ENCODE peak calls at places on chromosomes 3 and 15, in five cellular contexts. F is A549, X is K562, P is NB4, Q is HepG2. L is an unnamed sample.

GRCh38 chr3:13166243-13167063 is 93.2 kb upstream of the IQSEC1 start:
- DNase-seq in F (no peak), X (no peak), P (peak; percentile 18), Q (no peak), L (no peak)

GRCh38 chr3:129867506-129868124 is 25.9 kb downstream of the TMCC1 start:
- DNase-seq in F (no peak), X (no peak), P (peak; percentile 22), Q (no peak), L (no peak)

GRCh38 chr3:197444793-197445403 is 110.9 kb downstream of the BDH1 start:
- DNase-seq in F (no peak), X (no peak), P (no peak), Q (no peak), L (no peak)

GRCh38 chr3:42185044-42185443 is 80.9 kb downstream of the CCK start:
- DNase-seq in F (no peak), X (no peak), P (no peak), Q (no peak), L (peak; percentile 84)

GRCh38 chr3:140113983-140114923 is 179.3 kb downstream of the CLSTN2 start:
- DNase-seq in F (no peak), X (no peak), P (no peak), Q (no peak), L (no peak)

GRCh38 chr15:36831915-36832310 is 252.5 kb downstream of the CDIN1 start:
- DNase-seq in F (no peak), X (no peak), P (no peak), Q (no peak), L (no peak)

GRCh38 chr15:22839046-22839705 is 710 bp downstream of the NIPA2 start:
- DNase-seq in F (no peak), X (no peak), P (peak; percentile 13), Q (no peak), L (peak; percentile 36)

GRCh38 chr15:63370764-63371163 is 10.9 kb downstream of the CA12 start:
- DNase-seq in F (no peak), X (no peak), P (no peak), Q (no peak), L (no peak)

GRCh38 chr3:113312416-113312815 is 101.1 kb downstream of the BOC start:
- DNase-seq in F (no peak), X (no peak), P (no peak), Q (no peak), L (no peak)

GRCh38 chr3:110969229-110970211 is 102.1 kb upstream of the NECTIN3 start:
- DNase-seq in F (no peak), X (no peak), P (no peak), Q (no peak), L (no peak)

GRCh38 chr3:149584236-149584635 is 73.6 kb downstream of the WWTR1 start:
- DNase-seq in F (no peak), X (no peak), P (no peak), Q (no peak), L (no peak)

GRCh38 chr3:17039579-17039978 is 154.8 kb downstream of the PLCL2 start:
- DNase-seq in F (peak; percentile 93), X (no peak), P (peak; percentile 9), Q (no peak), L (peak; percentile 88)

GRCh38 chr3:27428446-27428845 is 55.7 kb downstream of the SLC4A7 start:
- DNase-seq in F (no peak), X (no peak), P (no peak), Q (no peak), L (no peak)

GRCh38 chr3:120404876-120405275 is 45.9 kb downstream of the FSTL1 start:
- DNase-seq in F (no peak), X (no peak), P (no peak), Q (no peak), L (no peak)

GRCh38 chr3:64575211-64575844 is 112.5 kb downstream of the ADAMTS9 start:
- DNase-seq in F (peak; percentile 25), X (peak; percentile 8), P (peak; percentile 3), Q (peak; percentile 7), L (peak; percentile 35)

GRCh38 chr15:70385711-70386110 is 288.0 kb upstream of the TLE3 start:
- DNase-seq in F (no peak), X (no peak), P (no peak), Q (no peak), L (no peak)

GRCh38 chr3:82130056-82130455 is 368.6 kb upstream of the GBE1 start:
- DNase-seq in F (no peak), X (no peak), P (peak; percentile 87), Q (no peak), L (no peak)

GRCh38 chr3:55690746-55691540 is 203.8 kb upstream of the WNT5A start:
- DNase-seq in F (no peak), X (no peak), P (no peak), Q (no peak), L (no peak)

GRCh38 chr3:66004244-66004643 is 34.5 kb downstream of the MAGI1 start:
- DNase-seq in F (no peak), X (no peak), P (no peak), Q (no peak), L (no peak)

GRCh38 chr3:141279074-141279945 is 47.7 kb downstream of the PXYLP1 start:
- DNase-seq in F (peak; percentile 41), X (peak; percentile 32), P (peak; percentile 44), Q (peak; percentile 23), L (no peak)
- TF ChIP-seq MYC in F (no peak), X (no peak), P (no peak), Q (no peak), L (no peak)

GRCh38 chr3:97713634-97714033 is 50.9 kb upstream of the ARL6 start:
- DNase-seq in F (no peak), X (no peak), P (no peak), Q (no peak), L (no peak)

GRCh38 chr3:97720417-97720816 is 44.1 kb upstream of the ARL6 start:
- DNase-seq in F (no peak), X (no peak), P (no peak), Q (no peak), L (no peak)

GRCh38 chr3:97721446-97721845 is 43.1 kb upstream of the ARL6 start:
- DNase-seq in F (no peak), X (no peak), P (no peak), Q (peak; percentile 3), L (no peak)

GRCh38 chr3:97719156-97719821 is 45.3 kb upstream of the ARL6 start:
- DNase-seq in F (peak; percentile 69), X (peak; percentile 32), P (peak; percentile 70), Q (peak; percentile 50), L (peak; percentile 77)
- TF ChIP-seq MYC in F (no peak), X (no peak), P (no peak), Q (no peak), L (no peak)

DNA sequence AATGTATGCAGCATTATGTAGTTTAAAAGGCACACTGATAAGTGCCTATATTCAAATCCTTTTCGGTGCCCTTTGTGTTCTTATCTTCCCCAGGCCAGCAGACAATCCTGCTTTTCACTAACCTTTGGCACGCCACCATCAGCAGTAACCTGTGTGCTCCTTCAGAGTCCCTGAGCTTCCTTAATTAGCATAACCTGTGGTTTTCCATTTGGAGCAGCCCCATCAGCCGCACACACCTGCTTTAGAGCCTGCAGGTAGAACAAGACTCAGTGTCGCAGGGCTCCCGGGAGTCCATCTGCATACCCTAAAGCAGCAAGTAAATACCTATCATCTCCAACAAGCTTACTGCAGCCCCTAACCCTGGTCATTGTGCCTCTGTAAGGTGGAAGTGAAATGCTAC is 755.1 kb downstream of the ROBO2 start:
- DNase-seq in F (no peak), X (no peak), P (no peak), Q (no peak), L (no peak)
- TF ChIP-seq MYC in F (no peak), X (no peak), P (no peak), Q (no peak), L (no peak)

GRCh38 chr3:169701457-169701856 is 37.9 kb upstream of the MECOM start:
- DNase-seq in F (no peak), X (no peak), P (no peak), Q (no peak), L (no peak)
- TF ChIP-seq MYC in F (no peak), X (no peak), P (no peak), Q (no peak), L (no peak)

DNA sequence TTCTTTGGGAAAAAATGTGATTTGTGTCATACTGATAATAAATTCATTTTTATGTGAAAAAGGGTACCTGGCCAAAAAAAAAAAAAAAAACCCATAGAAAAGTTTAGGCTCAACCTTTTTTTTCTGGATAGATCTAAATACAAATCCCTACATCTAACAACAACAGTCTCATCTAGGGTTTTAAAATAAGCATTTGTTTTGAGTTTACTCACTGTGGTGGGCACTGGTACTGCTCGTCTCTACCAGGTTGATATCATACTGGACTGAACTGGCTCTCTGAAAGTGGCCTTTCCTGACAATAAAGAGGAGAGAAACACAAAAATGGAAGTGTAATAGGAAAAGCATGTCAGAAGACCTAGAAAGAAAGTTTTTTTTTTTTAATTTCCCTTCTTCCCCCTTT is 52.0 kb downstream of the FBXO22 start:
- DNase-seq in F (no peak), X (no peak), P (no peak), Q (no peak), L (no peak)
- TF ChIP-seq MYC in F (no peak), X (no peak), P (no peak), Q (no peak), L (no peak)

GRCh38 chr3:143088835-143089234 is 30.7 kb upstream of the CHST2 start:
- DNase-seq in F (no peak), X (no peak), P (no peak), Q (no peak), L (no peak)
- TF ChIP-seq MYC in F (no peak), X (no peak), P (no peak), Q (no peak), L (no peak)

DNA sequence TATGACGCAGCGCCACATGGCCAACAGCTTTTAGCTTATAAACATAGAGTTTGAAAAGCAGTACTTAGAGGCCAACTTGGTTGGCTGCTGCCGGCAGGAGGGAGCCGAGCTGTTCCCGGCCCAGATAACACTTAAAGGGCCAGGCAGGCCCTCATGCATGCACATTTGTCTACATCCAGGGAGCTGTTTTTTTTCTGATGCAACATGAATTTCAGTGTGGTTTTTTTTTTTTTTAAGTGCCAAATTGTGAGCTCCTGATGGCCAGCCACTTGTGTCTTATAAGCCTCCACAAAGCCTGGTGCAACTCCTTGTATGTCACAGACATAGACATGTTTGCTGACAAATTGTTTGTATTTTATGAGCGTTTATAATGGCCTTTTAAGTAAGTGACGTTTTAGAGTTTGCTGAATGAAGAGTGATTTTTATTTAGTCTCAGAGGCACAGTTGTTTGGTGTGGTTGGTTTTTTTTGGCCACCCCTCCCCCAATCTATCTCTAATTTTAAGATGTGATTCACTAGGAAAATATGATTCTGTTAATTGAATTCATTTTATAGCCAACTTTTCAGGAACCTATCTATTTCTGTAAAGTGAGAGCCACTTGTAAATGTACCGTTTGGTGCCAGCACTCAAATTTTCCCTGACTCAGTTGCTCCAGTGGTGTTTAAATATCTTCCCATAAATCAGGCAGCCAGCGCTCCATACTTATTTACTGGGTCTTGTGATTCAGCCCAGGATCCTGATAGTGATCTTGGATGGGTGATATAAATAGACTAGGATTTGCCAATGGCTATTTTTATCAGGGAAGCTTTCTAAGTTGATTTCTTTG is 134.3 kb downstream of the VGLL4 start:
- DNase-seq in F (peak; percentile 33), X (peak; percentile 82), P (no peak), Q (peak; percentile 31), L (peak; percentile 89)
- TF ChIP-seq MYC in F (no peak), X (peak; percentile 95), P (no peak), Q (no peak), L (no peak)

GRCh38 chr3:70631716-70632307 is 319.4 kb upstream of the MDFIC2 start:
- DNase-seq in F (no peak), X (no peak), P (no peak), Q (no peak), L (no peak)
- TF ChIP-seq MYC in F (no peak), X (no peak), P (no peak), Q (no peak), L (no peak)

GRCh38 chr3:69385033-69385722 is 710 bp downstream of the FRMD4B start:
- DNase-seq in F (no peak), X (no peak), P (no peak), Q (no peak), L (no peak)
- TF ChIP-seq MYC in F (no peak), X (no peak), P (no peak), Q (no peak), L (no peak)